ENCODE peak calls at places on chromosomes 6 and 20, in five cellular contexts. W is substantia nigra, K is GM04504, L is fibroblast of lung, M is left cardiac atrium. G is an unnamed sample.

GRCh38 chr20:8020314-8021079 is 936 bp upstream of the TMX4 start:
- DNase-seq in W (no peak), K (no peak), L (no peak), M (no peak), G (no peak)

GRCh38 chr6:22821664-22822320 is 252.4 kb downstream of the HDGFL1 start:
- DNase-seq in W (no peak), K (peak; percentile 29), L (peak; percentile 52), M (no peak), G (peak; percentile 61)

GRCh38 chr6:80336906-80337305 is 230.4 kb downstream of the BCKDHB start:
- DNase-seq in W (no peak), K (no peak), L (no peak), M (no peak), G (no peak)

GRCh38 chr6:29653452-29654038 is 3.3 kb upstream of the MOG start:
- DNase-seq in W (peak; percentile 14), K (no peak), L (peak; percentile 83), M (peak; percentile 39), G (peak; percentile 80)

GRCh38 chr6:781350-781961 is 88.5 kb upstream of the EXOC2 start:
- DNase-seq in W (no peak), K (no peak), L (no peak), M (no peak), G (no peak)

GRCh38 chr6:143601501-143601900 is 76.3 kb upstream of the PHACTR2 start:
- DNase-seq in W (no peak), K (no peak), L (no peak), M (no peak), G (no peak)

GRCh38 chr6:108565091-108565766 is 4.5 kb downstream of the FOXO3 start:
- DNase-seq in W (no peak), K (no peak), L (no peak), M (no peak), G (no peak)

GRCh38 chr20:63348828-63349515 is 12.2 kb downstream of the CHRNA4 start:
- DNase-seq in W (no peak), K (no peak), L (no peak), M (no peak), G (no peak)

G was measured in IMR-90.